ENCODE peak calls at places on chromosomes 4 and X, in seven cellular contexts. One of them, this sample, is unnamed.

GRCh38 chr4:84502955-84503373 is 3.9 kb upstream of the NKX6-1 start:
- DNase-seq in esophagus muscularis mucosa: no peak
- DNase-seq in heart left ventricle: no peak
- DNase-seq in body of pancreas: no peak
- DNase-seq in lower leg skin: no peak
- DNase-seq in K562: no peak
- DNase-seq in A549: no peak
- DNase-seq in this sample: no peak

GRCh38 chrX:50770702-50771101 is 43.3 kb downstream of the SHROOM4 start:
- DNase-seq in K562: no peak
- DNase-seq in body of pancreas: peak; percentile 52
- DNase-seq in lower leg skin: no peak
- DNase-seq in heart left ventricle: peak; percentile 28
- DNase-seq in esophagus muscularis mucosa: no peak
- DNase-seq in A549: no peak
- DNase-seq in this sample: no peak

GRCh38 chrX:1629244-1629643 is 14.4 kb downstream of the ASMT start:
- DNase-seq in heart left ventricle: no peak
- DNase-seq in K562: no peak
- DNase-seq in A549: no peak
- DNase-seq in lower leg skin: no peak
- DNase-seq in esophagus muscularis mucosa: no peak
- DNase-seq in body of pancreas: no peak
- DNase-seq in this sample: no peak

GRCh38 chrX:53317365-53318069 is 36.1 kb upstream of the IQSEC2 start:
- DNase-seq in K562: peak; percentile 79
- DNase-seq in A549: peak; percentile 70
- DNase-seq in body of pancreas: peak; percentile 70
- DNase-seq in lower leg skin: peak; percentile 92
- DNase-seq in heart left ventricle: peak; percentile 60
- DNase-seq in esophagus muscularis mucosa: no peak
- DNase-seq in this sample: peak; percentile 40

GRCh38 chr4:137156807-137157206 is 375.5 kb downstream of the PCDH18 start:
- DNase-seq in heart left ventricle: no peak
- DNase-seq in lower leg skin: no peak
- DNase-seq in esophagus muscularis mucosa: no peak
- DNase-seq in body of pancreas: no peak
- DNase-seq in A549: no peak
- DNase-seq in K562: no peak
- DNase-seq in this sample: no peak

GRCh38 chr4:156109943-156110925 is 156.6 kb upstream of the CTSO start:
- DNase-seq in heart left ventricle: peak; percentile 27
- DNase-seq in lower leg skin: no peak
- DNase-seq in esophagus muscularis mucosa: no peak
- DNase-seq in K562: no peak
- DNase-seq in A549: peak; percentile 2
- DNase-seq in body of pancreas: peak; percentile 14
- DNase-seq in this sample: no peak

GRCh38 chrX:70479970-70480659 is 35.5 kb downstream of the DLG3 start:
- DNase-seq in heart left ventricle: peak; percentile 54
- DNase-seq in A549: no peak
- DNase-seq in esophagus muscularis mucosa: no peak
- DNase-seq in lower leg skin: no peak
- DNase-seq in body of pancreas: peak; percentile 74
- DNase-seq in K562: no peak
- DNase-seq in this sample: no peak

GRCh38 chrX:107565916-107566602 is 62.3 kb upstream of the PRPS1 start:
- DNase-seq in body of pancreas: peak; percentile 59
- DNase-seq in esophagus muscularis mucosa: no peak
- DNase-seq in heart left ventricle: no peak
- DNase-seq in A549: peak; percentile 28
- DNase-seq in lower leg skin: no peak
- DNase-seq in K562: no peak
- DNase-seq in this sample: peak; percentile 42

GRCh38 chr4:21512351-21512750 is 436.2 kb downstream of the KCNIP4 start:
- DNase-seq in heart left ventricle: no peak
- DNase-seq in esophagus muscularis mucosa: no peak
- DNase-seq in K562: no peak
- DNase-seq in body of pancreas: no peak
- DNase-seq in lower leg skin: no peak
- DNase-seq in A549: peak; percentile 0
- DNase-seq in this sample: no peak

GRCh38 chr4:141307241-141307689 is 86.6 kb downstream of the ZNF330 start:
- DNase-seq in heart left ventricle: peak; percentile 30
- DNase-seq in K562: peak; percentile 37
- DNase-seq in A549: peak; percentile 37
- DNase-seq in esophagus muscularis mucosa: no peak
- DNase-seq in body of pancreas: peak; percentile 44
- DNase-seq in lower leg skin: peak; percentile 87
- DNase-seq in this sample: peak; percentile 20

GRCh38 chrX:53435997-53436396 is 1.8 kb upstream of the HSD17B10 start:
- DNase-seq in esophagus muscularis mucosa: no peak
- DNase-seq in K562: peak; percentile 69
- DNase-seq in A549: peak; percentile 70
- DNase-seq in heart left ventricle: peak; percentile 57
- DNase-seq in body of pancreas: peak; percentile 72
- DNase-seq in lower leg skin: no peak
- DNase-seq in this sample: peak; percentile 26

GRCh38 chr4:168441412-168441811 is 38.9 kb downstream of the DDX60L start:
- DNase-seq in body of pancreas: no peak
- DNase-seq in K562: no peak
- DNase-seq in lower leg skin: no peak
- DNase-seq in heart left ventricle: no peak
- DNase-seq in A549: no peak
- DNase-seq in esophagus muscularis mucosa: no peak
- DNase-seq in this sample: no peak

GRCh38 chr4:25539241-25539640 is 116.4 kb upstream of the SLC34A2 start:
- DNase-seq in A549: no peak
- DNase-seq in lower leg skin: peak; percentile 20
- DNase-seq in heart left ventricle: no peak
- DNase-seq in K562: no peak
- DNase-seq in body of pancreas: no peak
- DNase-seq in esophagus muscularis mucosa: no peak
- DNase-seq in this sample: no peak

GRCh38 chrX:130669233-130669632 is 233.8 kb downstream of the ENOX2 start:
- DNase-seq in heart left ventricle: no peak
- DNase-seq in lower leg skin: no peak
- DNase-seq in K562: no peak
- DNase-seq in A549: no peak
- DNase-seq in body of pancreas: no peak
- DNase-seq in esophagus muscularis mucosa: no peak
- DNase-seq in this sample: peak; percentile 2

GRCh38 chrX:71537743-71538142 is 4.8 kb downstream of the OGT start:
- DNase-seq in lower leg skin: no peak
- DNase-seq in esophagus muscularis mucosa: no peak
- DNase-seq in K562: no peak
- DNase-seq in body of pancreas: no peak
- DNase-seq in A549: no peak
- DNase-seq in heart left ventricle: no peak
- DNase-seq in this sample: no peak

GRCh38 chrX:71533514-71533849 is 578 bp downstream of the OGT start:
- DNase-seq in esophagus muscularis mucosa: no peak
- DNase-seq in heart left ventricle: no peak
- DNase-seq in lower leg skin: no peak
- DNase-seq in body of pancreas: no peak
- DNase-seq in A549: peak; percentile 6
- DNase-seq in K562: peak; percentile 26
- DNase-seq in this sample: no peak

GRCh38 chrX:71533850-71534515 is 1.1 kb downstream of the OGT start:
- DNase-seq in K562: peak; percentile 25
- DNase-seq in body of pancreas: peak; percentile 25
- DNase-seq in heart left ventricle: peak; percentile 47
- DNase-seq in A549: peak; percentile 16
- DNase-seq in esophagus muscularis mucosa: no peak
- DNase-seq in lower leg skin: peak; percentile 91
- DNase-seq in this sample: no peak

GRCh38 chrX:71534773-71535544 is 2.1 kb downstream of the OGT start:
- DNase-seq in K562: no peak
- DNase-seq in A549: no peak
- DNase-seq in body of pancreas: no peak
- DNase-seq in lower leg skin: no peak
- DNase-seq in esophagus muscularis mucosa: no peak
- DNase-seq in heart left ventricle: no peak
- DNase-seq in this sample: no peak

GRCh38 chrX:71536285-71536684 is 3.4 kb downstream of the OGT start:
- DNase-seq in esophagus muscularis mucosa: no peak
- DNase-seq in body of pancreas: no peak
- DNase-seq in lower leg skin: no peak
- DNase-seq in heart left ventricle: no peak
- DNase-seq in A549: no peak
- DNase-seq in K562: no peak
- DNase-seq in this sample: no peak
- TF ChIP-seq POLR2A in esophagus muscularis mucosa: no peak
- TF ChIP-seq POLR2A in body of pancreas: no peak
- TF ChIP-seq POLR2A in lower leg skin: no peak
- TF ChIP-seq POLR2A in heart left ventricle: no peak
- TF ChIP-seq POLR2A in A549: no peak
- TF ChIP-seq POLR2A in K562: no peak
- TF ChIP-seq POLR2A in this sample: no peak

GRCh38 chr4:110197421-110198398 is 705 bp downstream of the ELOVL6 start:
- DNase-seq in body of pancreas: peak; percentile 18
- DNase-seq in A549: peak; percentile 16
- DNase-seq in heart left ventricle: peak; percentile 49
- DNase-seq in lower leg skin: no peak
- DNase-seq in esophagus muscularis mucosa: no peak
- DNase-seq in K562: peak; percentile 23
- DNase-seq in this sample: peak; percentile 15

GRCh38 chr4:110198472-110199419 is at the start of gene ELOVL6:
- DNase-seq in heart left ventricle: peak; percentile 48
- DNase-seq in K562: peak; percentile 69
- DNase-seq in A549: peak; percentile 35
- DNase-seq in body of pancreas: peak; percentile 37
- DNase-seq in esophagus muscularis mucosa: no peak
- DNase-seq in lower leg skin: peak; percentile 89
- DNase-seq in this sample: peak; percentile 47

GRCh38 chr4:110195561-110196205 is 2.7 kb downstream of the ELOVL6 start:
- DNase-seq in heart left ventricle: no peak
- DNase-seq in lower leg skin: no peak
- DNase-seq in K562: no peak
- DNase-seq in A549: peak; percentile 7
- DNase-seq in esophagus muscularis mucosa: no peak
- DNase-seq in body of pancreas: no peak
- DNase-seq in this sample: no peak

GRCh38 chr4:110196206-110196870 is 2.1 kb downstream of the ELOVL6 start:
- DNase-seq in heart left ventricle: peak; percentile 54
- DNase-seq in esophagus muscularis mucosa: no peak
- DNase-seq in K562: peak; percentile 76
- DNase-seq in lower leg skin: peak; percentile 89
- DNase-seq in body of pancreas: peak; percentile 40
- DNase-seq in A549: peak; percentile 6
- DNase-seq in this sample: peak; percentile 13

GRCh38 chr4:110196871-110197420 is 1.5 kb downstream of the ELOVL6 start:
- DNase-seq in body of pancreas: peak; percentile 43
- DNase-seq in A549: peak; percentile 31
- DNase-seq in lower leg skin: peak; percentile 92
- DNase-seq in esophagus muscularis mucosa: no peak
- DNase-seq in K562: peak; percentile 61
- DNase-seq in heart left ventricle: no peak
- DNase-seq in this sample: peak; percentile 12
- TF ChIP-seq POLR2A in body of pancreas: peak; percentile 32
- TF ChIP-seq POLR2A in A549: peak; percentile 27
- TF ChIP-seq POLR2A in lower leg skin: no peak
- TF ChIP-seq POLR2A in esophagus muscularis mucosa: no peak
- TF ChIP-seq POLR2A in K562: no peak
- TF ChIP-seq POLR2A in heart left ventricle: no peak
- TF ChIP-seq POLR2A in this sample: peak; percentile 8

DNA sequence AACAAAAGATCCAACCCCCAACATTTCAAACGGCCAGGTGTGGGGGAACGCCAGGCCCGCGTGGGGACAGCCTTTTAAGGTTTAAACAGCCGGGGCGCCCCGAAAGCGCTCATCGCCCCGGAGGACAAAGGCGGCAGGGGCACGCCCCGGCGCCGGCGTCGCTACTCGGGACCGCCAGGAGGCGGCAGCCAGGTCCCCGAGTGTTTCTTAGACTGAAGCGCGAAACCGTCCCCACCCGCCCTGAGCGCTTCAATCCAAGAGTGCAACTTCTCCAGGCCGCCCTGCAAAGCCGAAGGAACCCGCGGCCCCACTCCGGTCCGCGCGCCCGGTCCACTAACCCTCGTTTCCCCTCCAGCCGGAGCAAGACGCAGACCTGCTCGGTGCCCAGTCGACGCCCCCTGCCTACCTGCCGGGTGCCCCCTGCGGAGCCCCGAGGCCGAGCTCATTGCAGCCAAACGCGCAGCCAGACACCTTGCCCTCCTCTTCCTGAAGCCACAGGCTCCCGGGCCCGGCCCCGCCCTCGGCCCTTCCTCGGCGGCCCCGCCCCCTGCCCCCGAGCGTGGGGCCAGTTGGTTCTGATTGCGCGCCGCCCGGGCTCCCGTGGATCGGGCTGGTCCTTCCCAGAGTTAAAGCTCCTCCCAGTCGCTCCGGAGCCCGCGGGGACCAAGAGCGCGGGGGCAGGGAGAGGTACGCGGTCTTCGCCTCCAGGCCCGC is at the start of gene CASP6:
- DNase-seq in A549: peak; percentile 54
- DNase-seq in esophagus muscularis mucosa: peak; percentile 94
- DNase-seq in body of pancreas: peak; percentile 88
- DNase-seq in heart left ventricle: peak; percentile 87
- DNase-seq in K562: peak; percentile 85
- DNase-seq in lower leg skin: peak; percentile 97
- DNase-seq in this sample: peak; percentile 47
- TF ChIP-seq POLR2A in A549: peak; percentile 42
- TF ChIP-seq POLR2A in esophagus muscularis mucosa: no peak
- TF ChIP-seq POLR2A in body of pancreas: peak; percentile 35
- TF ChIP-seq POLR2A in heart left ventricle: no peak
- TF ChIP-seq POLR2A in K562: peak; percentile 81
- TF ChIP-seq POLR2A in lower leg skin: no peak
- TF ChIP-seq POLR2A in this sample: peak; percentile 56

DNA sequence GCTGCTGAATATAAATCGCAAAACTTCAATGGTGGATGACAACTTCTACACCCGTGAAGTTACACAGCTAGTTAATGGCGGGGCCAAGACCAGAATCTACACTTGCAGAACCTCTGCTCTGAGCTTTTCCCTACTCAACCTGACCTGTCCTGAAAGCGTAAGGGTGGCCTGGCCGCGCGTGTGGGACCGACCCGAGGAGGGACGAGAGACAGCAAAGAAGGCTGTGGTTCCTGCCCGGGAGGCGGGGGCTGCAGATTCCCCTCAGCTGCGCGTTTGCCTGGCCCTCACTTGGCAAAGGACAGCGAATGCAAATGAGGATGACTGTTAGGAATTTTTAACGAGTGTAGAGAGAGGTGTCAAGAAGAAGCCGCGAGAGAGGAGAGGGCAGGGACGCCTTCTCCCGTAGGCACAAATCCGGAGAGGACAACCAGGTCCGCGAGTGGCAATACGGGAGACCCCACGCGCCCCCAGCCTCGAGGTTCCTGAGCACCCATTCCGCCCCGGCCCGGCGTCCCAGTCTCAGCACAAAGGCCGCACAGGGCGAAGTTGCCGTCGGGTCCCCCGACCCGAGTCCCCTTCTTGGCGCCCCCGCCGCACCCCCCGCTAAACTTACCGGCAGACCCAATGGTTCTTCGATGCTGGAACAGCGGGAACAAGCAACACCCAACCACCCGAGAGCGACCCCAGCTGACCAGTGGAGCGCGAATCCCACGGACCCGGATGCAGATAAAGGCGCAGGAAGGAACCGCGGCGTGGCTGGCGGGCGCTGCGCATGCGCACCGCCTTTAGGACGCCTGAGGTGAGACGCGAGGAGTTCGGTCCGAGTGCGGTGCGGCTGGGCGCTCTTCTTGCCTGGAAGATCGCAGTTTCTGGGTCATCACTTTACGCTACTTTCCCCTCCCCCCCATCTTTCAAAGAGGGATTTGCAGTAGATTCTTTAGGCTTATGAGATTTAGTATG is at the start of gene GNPDA2:
- DNase-seq in heart left ventricle: peak; percentile 95
- DNase-seq in K562: peak; percentile 96
- DNase-seq in body of pancreas: peak; percentile 93
- DNase-seq in A549: peak; percentile 66
- DNase-seq in lower leg skin: peak; percentile 97
- DNase-seq in esophagus muscularis mucosa: peak; percentile 96
- DNase-seq in this sample: peak; percentile 57
- TF ChIP-seq POLR2A in heart left ventricle: no peak
- TF ChIP-seq POLR2A in K562: peak; percentile 84
- TF ChIP-seq POLR2A in body of pancreas: peak; percentile 45
- TF ChIP-seq POLR2A in A549: peak; percentile 83
- TF ChIP-seq POLR2A in lower leg skin: no peak
- TF ChIP-seq POLR2A in esophagus muscularis mucosa: no peak
- TF ChIP-seq POLR2A in this sample: peak; percentile 83